ENCODE peak calls at places on chromosomes 5 and 9, in four cellular contexts. K is cardiac muscle cell, Q is uterus, M is ovary. I is an unnamed sample.

GRCh38 chr5:150595466-150596031 is 44.9 kb upstream of the SYNPO start:
- DNase-seq in Q (no peak), M (no peak), K (peak; percentile 95), I (no peak)

GRCh38 chr9:70031141-70031545 is 12.5 kb upstream of the MAMDC2 start:
- DNase-seq in K (no peak), Q (no peak), M (no peak), I (no peak)

GRCh38 chr5:180271205-180271604 is 20.7 kb downstream of the MAPK9 start:
- DNase-seq in K (no peak), M (no peak), Q (no peak), I (no peak)

GRCh38 chr9:109143881-109144562 is 23.0 kb downstream of the FRRS1L start:
- DNase-seq in M (no peak), Q (no peak), K (peak; percentile 30), I (no peak)

GRCh38 chr5:9613360-9613759 is 16.8 kb downstream of the TAS2R1 start:
- DNase-seq in K (no peak), M (no peak), Q (no peak), I (peak; percentile 15)

GRCh38 chr9:124784503-124784902 is 7.6 kb downstream of the OLFML2A start:
- DNase-seq in K (peak; percentile 43), M (no peak), Q (peak; percentile 8), I (no peak)

GRCh38 chr5:134370306-134370870 is 981 bp upstream of the UBE2B start:
- DNase-seq in Q (no peak), K (no peak), M (no peak), I (peak; percentile 8)

GRCh38 chr9:92564479-92564878 is 28.7 kb upstream of the ECM2 start:
- DNase-seq in K (no peak), Q (no peak), M (no peak), I (no peak)

GRCh38 chr5:161546463-161547301 is at the start of gene GABRB2:
- DNase-seq in Q (no peak), M (peak; percentile 29), K (peak; percentile 53), I (peak; percentile 7)

GRCh38 chr5:172897691-172898512 is 61.3 kb upstream of the RPL26L1 start:
- DNase-seq in Q (no peak), K (peak; percentile 83), M (no peak), I (no peak)

GRCh38 chr9:121599186-121599871 is 52.1 kb upstream of the DAB2IP start:
- DNase-seq in K (peak; percentile 40), M (peak; percentile 78), Q (peak; percentile 80), I (no peak)

GRCh38 chr9:70413427-70413797 is 1.0 kb downstream of the KLF9 start:
- DNase-seq in M (no peak), K (no peak), Q (no peak), I (no peak)

GRCh38 chr5:111072949-111073682 is 1.6 kb downstream of the TSLP start:
- DNase-seq in Q (peak; percentile 20), K (peak; percentile 40), M (no peak), I (peak; percentile 39)

GRCh38 chr9:111959468-111959941 is 62.9 kb downstream of the UGCG start:
- DNase-seq in K (peak; percentile 76), Q (no peak), M (no peak), I (no peak)

GRCh38 chr5:172798422-172799215 is 27.6 kb upstream of the DUSP1 start:
- DNase-seq in M (peak; percentile 55), K (peak; percentile 80), Q (peak; percentile 72), I (no peak)

GRCh38 chr5:121138495-121138907 is 674.4 kb downstream of the PRR16 start:
- DNase-seq in M (no peak), Q (no peak), K (no peak), I (no peak)

GRCh38 chr9:36135791-36136276 is 699 bp upstream of the GLIPR2 start:
- DNase-seq in K (no peak), M (peak; percentile 49), Q (peak; percentile 14), I (no peak)

GRCh38 chr5:66877843-66878242 is 281.6 kb downstream of the MAST4 start:
- DNase-seq in K (peak; percentile 31), M (no peak), Q (no peak), I (no peak)

GRCh38 chr9:115879451-115879850 is 274.1 kb upstream of the PAPPA start:
- DNase-seq in Q (no peak), K (no peak), M (no peak), I (no peak)

GRCh38 chr9:127199001-127199791 is 65.4 kb upstream of the GARNL3 start:
- DNase-seq in Q (peak; percentile 89), M (peak; percentile 88), K (peak; percentile 89), I (peak; percentile 73)

GRCh38 chr5:65825388-65826328 is 100.7 kb upstream of the ERBIN start:
- DNase-seq in M (no peak), K (no peak), Q (no peak), I (no peak)

GRCh38 chr5:32272746-32273145 is 40.0 kb downstream of the MTMR12 start:
- DNase-seq in K (no peak), Q (no peak), M (no peak), I (no peak)

GRCh38 chr9:121156263-121156731 is 45.4 kb downstream of the RAB14 start:
- DNase-seq in K (peak; percentile 82), M (no peak), Q (no peak), I (peak; percentile 17)

GRCh38 chr9:95572370-95573151 is 55.8 kb upstream of the PTCH1 start:
- DNase-seq in M (no peak), Q (no peak), K (peak; percentile 75), I (no peak)

GRCh38 chr5:140106805-140107311 is 7.1 kb upstream of the PURA start:
- DNase-seq in K (no peak), Q (no peak), M (no peak), I (no peak)

GRCh38 chr5:174609116-174609515 is 115.3 kb upstream of the MSX2 start:
- DNase-seq in K (no peak), Q (no peak), M (no peak), I (no peak)

GRCh38 chr9:70601000-70601929 is 186.8 kb upstream of the KLF9 start:
- DNase-seq in K (peak; percentile 100), M (peak; percentile 97), Q (peak; percentile 98), I (no peak)

GRCh38 chr5:15496886-15497285 is 3.1 kb upstream of the FBXL7 start:
- DNase-seq in M (no peak), K (no peak), Q (no peak), I (no peak)

GRCh38 chr5:50435131-50435530 is 6.0 kb downstream of the EMB start:
- DNase-seq in K (no peak), Q (no peak), M (no peak), I (no peak)

GRCh38 chr9:3962467-3962866 is 337.4 kb downstream of the GLIS3 start:
- DNase-seq in K (peak; percentile 54), Q (no peak), M (no peak), I (no peak)

GRCh38 chr9:81499021-81499454 is 190.3 kb downstream of the TLE1 start:
- DNase-seq in Q (peak; percentile 31), K (peak; percentile 81), M (no peak), I (no peak)

GRCh38 chr9:100427366-100428263 is 672 bp downstream of the MSANTD3 start:
- DNase-seq in M (peak; percentile 65), Q (peak; percentile 47), K (peak; percentile 59), I (peak; percentile 43)

GRCh38 chr5:120151825-120152224 is 312.3 kb upstream of the PRR16 start:
- DNase-seq in K (no peak), Q (no peak), M (no peak), I (no peak)

GRCh38 chr5:108216890-108217289 is 165.0 kb downstream of the FBXL17 start:
- DNase-seq in K (peak; percentile 53), M (no peak), Q (no peak), I (no peak)

GRCh38 chr5:36648426-36648825 is 42.0 kb downstream of the SLC1A3 start:
- DNase-seq in M (no peak), K (no peak), Q (no peak), I (no peak)

DNA sequence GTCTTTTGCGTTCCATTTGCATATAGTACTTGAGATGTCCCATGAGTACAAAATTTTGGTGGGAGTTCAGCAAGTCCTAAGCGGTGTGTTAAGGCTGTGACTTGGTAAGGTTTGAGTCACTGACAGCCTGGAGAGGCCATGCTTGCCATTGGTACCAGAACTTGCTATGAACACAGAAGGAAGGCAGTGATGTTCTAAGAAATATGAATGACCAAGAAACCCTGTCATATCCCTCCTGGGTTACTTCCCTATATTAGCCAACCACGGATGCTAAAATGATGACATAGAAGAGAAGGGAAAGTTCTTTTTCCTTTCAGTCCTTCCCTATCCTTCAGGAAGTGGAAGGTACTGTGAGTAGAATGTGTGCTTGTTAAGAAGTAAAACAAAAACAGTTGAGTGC is 136.7 kb downstream of the GCNT1 start:
- DNase-seq in K (no peak), M (no peak), Q (no peak), I (no peak)
- H3K4me3 ChIP-seq in K (no peak overlapping the region), M (no peak overlapping the region), Q (no peak overlapping the region), I (no peak overlapping the region)

DNA sequence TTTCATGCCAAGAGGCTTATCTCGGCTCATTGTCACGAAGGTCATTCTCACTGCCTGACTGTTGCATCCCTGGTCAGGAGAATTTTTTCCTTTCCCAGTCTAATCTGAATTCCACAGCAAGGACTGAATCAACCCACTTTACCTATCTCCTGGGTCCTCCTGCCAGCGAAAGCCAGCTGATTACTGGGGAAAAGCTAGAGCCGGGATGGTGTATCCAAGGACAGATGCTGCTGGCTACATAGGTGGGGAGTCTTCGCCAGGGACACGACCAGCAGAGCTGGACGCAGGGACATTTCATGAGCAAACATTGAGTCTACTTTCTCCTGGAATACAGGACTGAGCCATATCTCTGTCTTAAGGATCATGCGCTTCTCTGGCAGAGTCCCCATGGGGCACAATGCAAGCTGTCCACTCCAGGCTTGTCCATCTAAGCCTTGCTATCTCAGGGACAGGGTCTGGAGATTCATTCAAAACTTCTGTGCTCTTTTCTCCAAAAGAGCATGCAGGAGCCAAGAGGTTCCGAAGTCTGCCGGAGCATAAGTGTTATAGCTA is 6.4 kb upstream of the HAND1 start:
- DNase-seq in K (no peak), M (no peak), Q (no peak), I (no peak)
- H3K4me1 ChIP-seq in K (peaks cover 45% of the 10 kb centered on the region), M (no peaks in the 10 kb centered on the region), Q (no peaks in the 10 kb centered on the region), I (peaks cover 10% of the 10 kb centered on the region)

GRCh38 chr5:40227366-40227765 is 452.3 kb upstream of the PTGER4 start:
- DNase-seq in Q (no peak), K (no peak), M (no peak), I (no peak)
- H3K4me3 ChIP-seq in Q (no peak overlapping the region), K (no peak overlapping the region), M (no peak overlapping the region), I (no peak overlapping the region)

DNA sequence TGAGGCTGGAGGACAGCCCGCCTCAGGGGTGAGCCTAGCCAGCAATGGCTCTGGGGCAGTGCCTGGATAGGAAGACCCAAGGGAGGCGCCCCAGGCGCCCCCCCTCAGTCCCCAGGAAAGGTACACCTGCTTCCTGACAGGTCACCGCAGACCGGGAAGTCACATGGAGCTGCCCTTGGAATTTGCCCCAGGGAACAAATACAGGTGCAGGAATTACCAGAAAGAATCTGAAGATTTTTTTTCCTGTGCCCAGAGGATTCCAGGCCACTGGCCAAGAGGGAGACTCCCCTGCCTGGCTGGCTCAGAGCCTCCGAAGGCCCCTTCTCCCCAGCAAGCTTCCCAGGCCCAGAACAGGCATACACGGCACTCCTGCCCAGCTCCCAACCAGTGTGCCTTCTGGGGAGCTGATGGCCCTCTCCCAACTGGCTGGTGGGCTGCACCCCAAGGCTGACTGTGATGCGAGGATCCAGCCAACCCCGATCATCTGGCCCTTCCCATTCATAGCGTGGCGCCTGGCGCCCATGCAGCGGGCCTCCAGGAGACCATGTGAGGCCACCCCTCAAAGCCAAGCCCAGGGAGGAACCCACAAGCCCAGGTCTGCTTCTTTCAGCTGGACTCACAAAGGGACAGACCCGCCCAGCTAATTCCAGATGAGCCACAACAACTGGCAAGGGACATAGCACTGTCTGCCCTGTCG is 2.3 kb downstream of the TPRN start:
- DNase-seq in K (no peak), M (no peak), Q (no peak), I (no peak)
- H3K4me1 ChIP-seq in K (peaks cover 38% of the 10 kb centered on the region), M (peaks cover 9% of the 10 kb centered on the region), Q (peaks cover 17% of the 10 kb centered on the region), I (peaks cover 23% of the 10 kb centered on the region)

I was measured in CD4-positive, alpha-beta memory T cell.